ENCODE peak calls at places on chromosomes 5 and 9, in four cellular contexts. V is AG04450, X is small intestine, F is tibial artery. U is an unnamed sample.

GRCh38 chr5:76325876-76326491 is 77.1 kb upstream of the IQGAP2 start:
- DNase-seq in F (peak), X (peak), V (no peak), U (no peak)

GRCh38 chr9:112443200-112443599 is 43.4 kb upstream of the KIAA1958 start:
- DNase-seq in X (peak), V (no peak), F (no peak), U (no peak)

GRCh38 chr5:137599479-137599878 is 100.4 kb upstream of the SPOCK1 start:
- DNase-seq in X (no peak), V (no peak), F (no peak), U (no peak)

GRCh38 chr5:54661111-54661510 is 143.6 kb downstream of the SNX18 start:
- DNase-seq in F (no peak), X (no peak), V (no peak), U (no peak)

GRCh38 chr5:56601641-56602071 is 213.7 kb upstream of the MAP3K1 start:
- DNase-seq in V (peak), X (no peak), F (no peak), U (no peak)

GRCh38 chr5:134149571-134150303 is 27.0 kb downstream of the SKP1 start:
- DNase-seq in F (no peak), X (no peak), V (no peak), U (no peak)

GRCh38 chr5:124650960-124651662 is 95.3 kb downstream of the ZNF608 start:
- DNase-seq in X (no peak), F (no peak), V (peak), U (no peak)

GRCh38 chr9:112097712-112098688 is 77.1 kb downstream of the SUSD1 start:
- DNase-seq in F (peak), V (peak), X (peak), U (no peak)

GRCh38 chr5:73061593-73061992 is 58.8 kb upstream of the TMEM171 start:
- DNase-seq in V (no peak), X (no peak), F (no peak), U (no peak)

GRCh38 chr9:111000202-111000601 is 38.1 kb downstream of the LPAR1 start:
- DNase-seq in F (no peak), X (no peak), V (no peak), U (no peak)

GRCh38 chr9:134416385-134417022 is 90.2 kb downstream of the RXRA start:
- DNase-seq in V (no peak), X (no peak), F (no peak), U (no peak)

DNA sequence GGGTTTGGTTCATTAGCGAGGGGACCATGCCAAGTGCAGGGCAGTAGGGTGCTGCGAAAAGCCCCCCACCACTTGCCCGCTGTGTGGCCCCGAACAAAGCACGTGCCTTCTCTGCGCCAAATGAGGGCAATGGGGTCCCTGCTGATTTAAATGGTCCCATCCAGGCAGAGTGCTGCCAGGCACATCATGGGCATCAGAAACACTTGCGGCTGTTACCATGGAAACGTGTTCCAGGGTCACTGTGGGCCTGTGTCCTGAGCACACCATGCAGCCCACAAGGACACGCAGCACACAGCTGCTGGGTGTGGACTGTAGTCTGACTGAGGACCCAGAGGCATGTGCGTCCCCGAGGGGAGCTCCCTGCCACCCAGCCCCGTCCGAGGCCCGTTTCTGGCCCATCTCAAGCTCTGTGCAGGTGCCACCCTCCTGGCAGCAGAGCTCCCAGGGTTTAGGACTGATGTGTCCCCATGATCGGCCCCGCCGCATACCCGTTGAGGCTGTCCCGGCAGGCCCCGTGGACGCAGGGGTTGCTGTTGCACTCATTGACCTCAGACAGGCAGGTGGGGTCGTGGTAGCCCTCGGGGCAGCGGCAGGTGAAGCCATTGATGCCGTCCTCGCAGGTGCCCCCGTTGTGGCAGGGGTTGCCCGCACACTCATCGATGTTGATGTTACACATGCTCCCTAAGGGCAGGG is 31.3 kb upstream of the SEC16A start:
- DNase-seq in F (no peak), V (no peak), X (no peak), U (no peak)
- H3K27ac ChIP-seq in F (no peak), V (no peak), X (no peak), U (no peak)

DNA sequence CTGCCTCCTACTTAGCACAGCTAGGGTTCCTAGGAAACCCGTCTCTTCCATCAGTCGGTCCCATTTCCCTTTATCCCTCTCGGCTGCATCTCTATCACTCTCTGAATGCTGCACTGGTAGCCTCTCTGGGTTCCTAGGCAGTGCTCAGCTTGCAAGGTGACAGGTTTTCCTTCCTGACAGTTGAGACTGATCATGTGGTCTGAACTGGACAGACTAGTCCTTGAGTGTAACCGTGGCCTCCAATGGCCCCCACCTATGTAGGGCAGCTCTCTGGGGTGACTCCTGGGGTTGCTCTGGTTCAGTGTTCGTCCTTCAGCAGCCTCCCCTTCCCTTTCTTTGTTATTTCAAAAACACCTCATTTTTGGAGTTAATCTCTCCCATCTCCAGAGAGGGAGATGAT is 3.8 kb downstream of the TMEM8B start:
- DNase-seq in V (no peak), F (no peak), X (no peak), U (no peak)
- H3K27ac ChIP-seq in V (no peak), F (peak), X (no peak), U (peak)

GRCh38 chr5:16551628-16552027 is 65.2 kb downstream of the RETREG1 start:
- DNase-seq in V (no peak), F (no peak), X (no peak), U (no peak)

GRCh38 chr5:16549491-16550233 is 67.1 kb downstream of the RETREG1 start:
- DNase-seq in X (no peak), F (no peak), V (no peak), U (no peak)

GRCh38 chr5:16554110-16554509 is 62.7 kb downstream of the RETREG1 start:
- DNase-seq in V (no peak), F (no peak), X (peak), U (no peak)

GRCh38 chr5:16550316-16550952 is 66.4 kb downstream of the RETREG1 start:
- DNase-seq in X (peak), F (no peak), V (no peak), U (no peak)

DNA sequence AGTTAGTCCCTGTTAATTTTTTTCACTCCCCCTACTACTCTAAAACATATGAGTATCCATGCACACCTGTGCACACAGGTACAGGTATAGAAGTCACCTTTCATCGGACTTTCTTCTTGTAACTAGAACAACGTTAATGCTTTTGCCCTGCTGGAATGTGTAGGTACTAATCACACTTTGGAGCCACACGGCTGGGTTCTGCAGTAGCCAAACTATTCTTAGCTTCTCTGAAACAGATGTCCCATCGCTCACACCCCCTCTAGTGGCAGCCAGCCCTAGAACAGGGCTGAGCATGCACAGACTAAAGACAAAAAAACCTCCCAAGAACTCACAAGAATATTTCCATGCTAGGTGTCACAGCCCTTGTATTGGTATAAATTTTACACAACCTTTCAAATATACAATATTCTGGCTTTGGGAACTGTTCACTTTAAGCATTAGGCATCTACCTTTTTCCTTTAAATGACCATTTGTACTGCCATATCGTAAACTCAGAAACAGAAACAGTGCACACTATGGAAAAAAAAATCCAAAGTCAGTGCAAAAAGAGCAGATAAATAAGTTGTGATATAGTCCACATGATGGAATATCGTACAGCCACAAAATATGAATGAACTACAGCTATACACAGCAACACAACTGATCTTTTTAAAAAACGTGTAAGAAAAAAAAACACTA is 64.0 kb downstream of the RETREG1 start:
- DNase-seq in V (no peak), F (peak), X (peak), U (no peak)
- H3K27ac ChIP-seq in V (no peak), F (no peak), X (no peak), U (no peak)

GRCh38 chr9:127244609-127245601 is 19.7 kb upstream of the GARNL3 start:
- DNase-seq in X (peak), V (peak), F (peak), U (peak)
- H3K27ac ChIP-seq in X (peak), V (no peak), F (peak), U (no peak)

DNA sequence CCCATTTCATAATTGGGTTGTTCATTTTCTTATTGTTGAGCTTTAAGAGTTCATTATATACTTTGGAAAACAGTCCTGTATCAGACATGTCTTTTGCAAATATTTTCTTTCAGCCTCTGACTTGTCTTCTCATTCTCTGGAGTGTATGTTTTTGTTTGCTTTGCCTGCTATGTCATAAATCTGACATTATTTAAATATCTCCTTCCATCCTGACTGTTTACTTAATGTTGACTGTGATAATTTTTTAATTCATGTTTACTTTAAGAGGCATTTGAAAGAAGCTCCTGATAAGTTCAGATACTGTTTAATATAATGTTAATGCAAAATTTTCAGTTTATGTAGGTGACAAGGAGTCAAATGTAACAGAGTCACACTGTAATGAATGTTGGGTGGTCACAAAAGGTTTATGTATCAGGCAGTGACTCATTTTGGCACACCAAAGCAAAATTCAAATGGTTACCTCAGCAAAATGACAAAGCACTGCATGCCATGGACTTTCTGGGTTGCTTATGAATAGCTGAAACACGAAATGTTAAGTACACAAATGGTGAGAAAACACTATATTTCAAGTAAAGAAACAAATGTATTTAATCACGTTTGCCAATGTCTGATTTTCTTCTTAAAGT is 181.3 kb upstream of the DAB2 start:
- DNase-seq in F (no peak), V (no peak), X (no peak), U (no peak)
- H3K27ac ChIP-seq in F (no peak), V (no peak), X (no peak), U (no peak)